ENCODE peak calls at places on chromosomes 4 and X, in ten cellular contexts. Y is upper lobe of left lung, B is AG09309, D is KG1, K is head of caudate nucleus, N is HCEC 1CT, C is esophagus squamous epithelium, A is mucosa of gallbladder, Z is left ventricle myocardium superior, J is NCI-H2029. S is an unnamed sample.

GRCh38 chr4:114087596-114088230 is 108.3 kb upstream of the ARSJ start:
- DNase-seq in Y (no peak), B (peak; percentile 53), D (no peak), K (no peak), N (peak; percentile 67), C (no peak), A (no peak), Z (no peak), J (no peak), S (no peak)

GRCh38 chrX:123184858-123185251 is 777 bp downstream of the GRIA3 start:
- DNase-seq in Y (no peak), B (no peak), D (no peak), K (peak; percentile 25), N (no peak), C (no peak), A (no peak), Z (no peak), J (no peak), S (no peak)

GRCh38 chr4:2007804-2008670 is 737 bp downstream of the NELFA start:
- DNase-seq in Y (no peak), B (no peak), D (no peak), K (no peak), N (no peak), C (no peak), A (no peak), Z (no peak), J (no peak), S (no peak)

GRCh38 chr4:105130945-105131344 is 15.7 kb upstream of the TET2 start:
- DNase-seq in Y (peak; percentile 29), B (no peak), D (no peak), K (no peak), N (no peak), C (no peak), A (no peak), Z (no peak), J (no peak), S (no peak)

GRCh38 chrX:96440941-96441340 is 243.7 kb upstream of the DIAPH2 start:
- DNase-seq in Y (no peak), B (no peak), D (no peak), K (no peak), N (no peak), C (no peak), A (no peak), Z (no peak), J (no peak), S (no peak)

GRCh38 chr4:145709843-145710242 is 29.9 kb downstream of the C4orf51 start:
- DNase-seq in Y (no peak), B (peak; percentile 84), D (no peak), K (no peak), N (peak; percentile 91), C (no peak), A (no peak), Z (no peak), J (no peak), S (no peak)

GRCh38 chr4:64880557-64880956 is 471.3 kb upstream of the TECRL start:
- DNase-seq in Y (no peak), B (no peak), D (no peak), K (no peak), N (no peak), C (no peak), A (no peak), Z (no peak), J (no peak), S (no peak)

GRCh38 chr4:54498661-54499111 is 159.1 kb upstream of the KIT start:
- DNase-seq in Y (no peak), B (peak; percentile 63), D (no peak), K (no peak), N (no peak), C (no peak), A (no peak), Z (no peak), J (no peak), S (no peak)

GRCh38 chrX:111101580-111101979 is 5.6 kb downstream of the PAK3 start:
- DNase-seq in Y (no peak), B (no peak), D (no peak), K (peak; percentile 16), N (no peak), C (no peak), A (no peak), Z (no peak), J (no peak), S (no peak)

GRCh38 chr4:7892212-7893019 is 47.2 kb downstream of the AFAP1 start:
- DNase-seq in Y (no peak), B (peak; percentile 82), D (no peak), K (no peak), N (peak; percentile 92), C (no peak), A (no peak), Z (peak; percentile 38), J (no peak), S (no peak)

GRCh38 chr4:182246401-182247205 is 3.4 kb downstream of the TENM3 start:
- DNase-seq in Y (no peak), B (no peak), D (no peak), K (peak; percentile 73), N (no peak), C (no peak), A (no peak), Z (no peak), J (no peak), S (no peak)

GRCh38 chr4:36196145-36196925 is 48.0 kb downstream of the ARAP2 start:
- DNase-seq in Y (no peak), B (no peak), D (no peak), K (no peak), N (no peak), C (no peak), A (no peak), Z (no peak), J (no peak), S (no peak)

GRCh38 chr4:38034986-38035882 is 75.0 kb downstream of the PTTG2 start:
- DNase-seq in Y (no peak), B (peak; percentile 21), D (no peak), K (no peak), N (peak; percentile 43), C (no peak), A (peak; percentile 68), Z (no peak), J (peak; percentile 59), S (no peak)

GRCh38 chr4:83686166-83686565 is 150.3 kb downstream of the GPAT3 start:
- DNase-seq in Y (no peak), B (peak; percentile 67), D (no peak), K (no peak), N (peak; percentile 84), C (no peak), A (no peak), Z (no peak), J (no peak), S (no peak)

GRCh38 chrX:56284269-56284668 is 52.1 kb downstream of the KLF8 start:
- DNase-seq in Y (no peak), B (no peak), D (no peak), K (no peak), N (no peak), C (no peak), A (no peak), Z (no peak), J (no peak), S (no peak)

GRCh38 chr4:113773014-113773413 is 11.5 kb upstream of the CAMK2D start:
- DNase-seq in Y (no peak), B (no peak), D (peak; percentile 44), K (no peak), N (no peak), C (no peak), A (no peak), Z (no peak), J (no peak), S (no peak)

GRCh38 chr4:56743550-56743949 is 62.5 kb upstream of the HOPX start:
- DNase-seq in Y (no peak), B (no peak), D (no peak), K (no peak), N (no peak), C (no peak), A (no peak), Z (no peak), J (peak; percentile 24), S (no peak)

GRCh38 chr4:137623013-137623412 is 90.7 kb upstream of the PCDH18 start:
- DNase-seq in Y (no peak), B (no peak), D (no peak), K (no peak), N (no peak), C (no peak), A (no peak), Z (no peak), J (peak; percentile 51), S (no peak)

GRCh38 chr4:112075129-112075753 is 70.0 kb upstream of the FAM241A start:
- DNase-seq in Y (no peak), B (no peak), D (peak; percentile 35), K (no peak), N (peak; percentile 58), C (no peak), A (peak; percentile 38), Z (no peak), J (peak; percentile 19), S (no peak)

GRCh38 chr4:141802324-141802723 is 165.9 kb downstream of the IL15 start:
- DNase-seq in Y (no peak), B (peak; percentile 86), D (no peak), K (no peak), N (peak; percentile 72), C (no peak), A (no peak), Z (no peak), J (no peak), S (no peak)

GRCh38 chr4:148092316-148093014 is 349.7 kb downstream of the NR3C2 start:
- DNase-seq in Y (no peak), B (no peak), D (no peak), K (no peak), N (no peak), C (no peak), A (no peak), Z (no peak), J (no peak), S (no peak)

GRCh38 chrX:39196192-39197102 is 395.2 kb downstream of the MID1IP1 start:
- DNase-seq in Y (no peak), B (no peak), D (peak; percentile 8), K (no peak), N (no peak), C (no peak), A (no peak), Z (no peak), J (peak; percentile 20), S (peak; percentile 58)

GRCh38 chr4:113684534-113685091 is 76.9 kb downstream of the CAMK2D start:
- DNase-seq in Y (peak; percentile 30), B (peak; percentile 27), D (no peak), K (peak; percentile 18), N (peak; percentile 57), C (no peak), A (peak; percentile 57), Z (peak; percentile 72), J (no peak), S (no peak)

GRCh38 chrX:100687546-100687945 is 43.5 kb downstream of the SRPX2 start:
- DNase-seq in Y (no peak), B (no peak), D (no peak), K (no peak), N (no peak), C (no peak), A (no peak), Z (no peak), J (no peak), S (no peak)

GRCh38 chrX:46582964-46583363 is 9.4 kb downstream of the CHST7 start:
- DNase-seq in Y (no peak), B (peak; percentile 64), D (no peak), K (no peak), N (peak; percentile 89), C (no peak), A (no peak), Z (no peak), J (no peak), S (no peak)

GRCh38 chr4:32226201-32226600 is 1506.0 kb downstream of the PCDH7 start:
- DNase-seq in Y (no peak), B (no peak), D (no peak), K (no peak), N (no peak), C (no peak), A (no peak), Z (no peak), J (no peak), S (no peak)

GRCh38 chrX:7168366-7168765 is 20.4 kb upstream of the PUDP start:
- DNase-seq in Y (no peak), B (no peak), D (no peak), K (no peak), N (no peak), C (no peak), A (no peak), Z (no peak), J (no peak), S (no peak)

GRCh38 chr4:155033604-155034003 is 174.8 kb upstream of the NPY2R start:
- DNase-seq in Y (no peak), B (no peak), D (no peak), K (no peak), N (no peak), C (no peak), A (no peak), Z (no peak), J (no peak), S (no peak)

S was measured in stimulated activated effector memory CD8-positive, alpha-beta T cell treated with anti-CD3 and anti-CD28 coated beads, Interleukin-12 subunit alpha, Interleukin-12 subunit beta, amount 100 ng/mL, for 72 hours.